ENCODE peak calls at places on chromosomes 13 and 19, in four cellular contexts. F, D, B and W are unnamed samples.
A peak's percentile ranks its signal among the peaks of the same experiment; 100 is the strongest.

GRCh38 chr19:34502582-34503545 is 21.3 kb downstream of the WTIP start:
- DNase-seq in F (no peak), B (no peak), D (no peak), W (no peak)

GRCh38 chr13:19864018-19864338 is 529 bp upstream of the ZMYM5 start:
- DNase-seq in B (peak; percentile 78), F (no peak), D (peak; percentile 77), W (peak; percentile 68)

GRCh38 chr19:3471954-3472655 is 8.2 kb downstream of the SMIM24 start:
- DNase-seq in D (peak; percentile 63), B (no peak), F (peak; percentile 53), W (no peak)

GRCh38 chr13:102291587-102292218 is 110.1 kb downstream of the FGF14 start:
- DNase-seq in D (no peak), B (peak; percentile 35), F (no peak), W (no peak)

GRCh38 chr13:34762312-34762711 is 179.8 kb upstream of the NBEA start:
- DNase-seq in B (peak; percentile 43), F (no peak), D (no peak), W (no peak)

GRCh38 chr13:30934803-30935202 is 2.3 kb downstream of the TEX26 start:
- DNase-seq in F (no peak), D (no peak), B (no peak), W (no peak)

GRCh38 chr19:33749619-33750175 is 47.0 kb upstream of the KCTD15 start:
- DNase-seq in B (no peak), D (no peak), F (no peak), W (no peak)

GRCh38 chr19:1774999-1775772 is 21.9 kb downstream of the ONECUT3 start:
- DNase-seq in B (no peak), F (no peak), D (no peak), W (no peak)

GRCh38 chr13:29959621-29960020 is 109.2 kb upstream of the UBL3 start:
- DNase-seq in F (peak; percentile 43), D (no peak), B (no peak), W (no peak)

GRCh38 chr13:99725644-99726043 is 224.4 kb downstream of the TM9SF2 start:
- DNase-seq in D (no peak), B (no peak), F (peak; percentile 85), W (no peak)

GRCh38 chr19:33429891-33430673 is 56.6 kb downstream of the CEBPG start:
- DNase-seq in F (no peak), D (peak; percentile 5), B (no peak), W (no peak)

GRCh38 chr19:2982556-2982955 is 5.2 kb downstream of the TLE6 start:
- DNase-seq in F (no peak), B (no peak), D (no peak), W (no peak)

GRCh38 chr13:39765801-39766463 is 110.5 kb downstream of the COG6 start:
- DNase-seq in F (peak; percentile 52), D (peak; percentile 35), B (no peak), W (peak; percentile 60)

GRCh38 chr19:43305642-43306041 is 36.3 kb upstream of the PSG9 start:
- DNase-seq in B (no peak), D (no peak), F (no peak), W (no peak)

GRCh38 chr13:50133277-50133953 is 118.2 kb downstream of the KCNRG start:
- DNase-seq in D (no peak), B (no peak), F (peak; percentile 49), W (no peak)

DNA sequence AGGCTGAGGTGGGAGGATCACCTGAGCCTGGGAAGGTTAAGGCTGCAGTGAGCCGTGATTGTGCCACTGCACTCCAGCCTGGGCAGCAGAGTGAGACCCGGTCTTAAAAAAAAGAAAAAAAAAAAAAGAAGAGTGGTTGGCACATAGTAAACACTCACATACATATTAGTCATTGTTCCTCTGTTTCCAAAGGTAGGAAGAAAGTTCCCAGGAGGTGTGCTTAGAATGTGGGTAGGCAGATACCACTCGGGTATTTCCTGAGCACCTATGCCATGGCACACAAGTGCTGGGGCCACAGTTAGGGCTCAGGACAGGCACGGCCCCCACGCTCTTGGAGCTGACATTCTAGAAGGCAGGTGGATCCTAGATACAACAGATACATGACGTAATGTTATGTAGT is 41.4 kb downstream of the SIPA1L3 start:
- DNase-seq in F (no peak), D (no peak), B (no peak), W (no peak)
- H3K27ac ChIP-seq in F (no peak overlapping the region), D (no peak overlapping the region), B (no peak overlapping the region), W (no peak overlapping the region)

DNA sequence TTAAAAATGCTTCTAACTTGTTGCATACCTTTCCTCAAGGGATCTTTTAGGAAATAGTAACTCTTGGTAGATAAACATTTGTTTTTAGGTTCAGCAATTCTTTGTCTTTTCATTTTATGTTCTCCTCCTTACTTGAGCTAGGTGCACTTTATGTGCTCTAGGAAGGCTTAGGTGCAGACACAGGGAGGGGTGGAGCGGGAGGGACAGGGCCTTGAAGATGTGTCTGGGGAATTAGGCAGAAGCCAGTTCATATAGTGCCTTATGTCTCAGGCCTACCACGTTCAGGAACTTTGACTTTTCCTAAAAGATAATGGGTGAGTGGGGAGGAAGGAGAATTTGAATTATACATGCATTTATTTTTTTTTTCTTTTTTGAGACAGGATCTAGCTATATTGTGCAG is 37.7 kb downstream of the IRS2 start:
- DNase-seq in B (no peak), D (no peak), F (no peak), W (no peak)
- H3K27ac ChIP-seq in B (no peak overlapping the region), D (no peak overlapping the region), F (no peak overlapping the region), W (no peak overlapping the region)

DNA sequence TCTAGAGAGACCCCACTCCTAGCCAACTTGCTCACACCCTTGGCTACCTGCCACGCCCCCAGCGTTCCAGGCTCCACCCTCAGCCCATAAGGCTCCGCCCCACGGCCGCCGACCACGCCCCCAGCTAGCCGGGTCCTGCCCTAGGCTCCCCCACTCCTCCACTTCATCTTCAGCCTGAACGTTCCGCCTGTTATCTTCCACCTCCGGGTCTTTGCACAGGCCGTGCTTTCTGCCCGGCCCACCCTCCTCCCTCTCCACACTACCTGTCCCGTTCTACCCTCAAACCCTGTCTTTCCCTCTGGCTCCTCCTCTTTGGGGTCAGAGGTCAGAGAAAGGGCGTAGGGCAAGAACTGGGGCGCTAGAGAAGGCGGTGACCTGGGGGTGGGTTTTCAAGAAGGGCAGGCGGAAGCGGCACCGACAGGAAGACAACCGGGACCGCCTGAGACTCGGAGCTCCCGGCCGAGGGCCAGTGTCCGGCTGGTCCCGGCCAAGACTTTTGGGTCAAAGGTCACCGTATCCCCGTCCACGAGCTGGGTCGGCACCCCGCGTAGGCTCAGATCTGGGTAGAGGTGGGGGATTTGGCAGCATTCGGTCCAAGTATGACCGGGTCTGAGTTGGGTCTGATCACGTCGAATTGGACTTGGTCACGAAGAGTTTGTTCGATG is 2.2 kb downstream of the PDE4C start:
- DNase-seq in D (peak; percentile 29), F (peak; percentile 81), B (peak; percentile 64), W (no peak)
- H3K27ac ChIP-seq in D (no peak overlapping the region), F (no peak overlapping the region), B (no peak overlapping the region), W (peak overlapping the region; percentile 53)

GRCh38 chr19:7629347-7630054 is at the start of the genes PET100 and XAB2:
- DNase-seq in B (peak; percentile 97), D (peak; percentile 96), F (peak; percentile 98), W (peak; percentile 91)
- H3K27ac ChIP-seq in B (peak within 1 kb of the TSS; percentile 74), D (peak within 1 kb of the TSS; percentile 88), F (no peak within 1 kb of the TSS), W (peak within 1 kb of the TSS; percentile 82)